ENCODE peak calls at places on chromosomes 1 and 21, in four cellular contexts. F is iris pigment epithelial cell; Q is choroid plexus epithelial cell; M is NK-92 treated with Interleukin-12 subunit alpha and Interleukin-12 subunit beta, amount 100 ng/mL, for 24 hours. D is an unnamed sample.

GRCh38 chr1:155220566-155220965 is 12.1 kb downstream of the MTX1 start:
- DNase-seq in Q (no peak), M (no peak), F (no peak), D (no peak)

GRCh38 chr1:78387872-78388271 is 102.9 kb upstream of the PTGFR start:
- DNase-seq in Q (peak; percentile 32), M (no peak), F (no peak), D (no peak)

GRCh38 chr1:199298825-199299224 is 660.0 kb downstream of the PTPRC start:
- DNase-seq in M (no peak), Q (no peak), F (no peak), D (peak; percentile 56)

GRCh38 chr1:246492611-246493245 is 14.4 kb downstream of the SMYD3 start:
- DNase-seq in Q (peak; percentile 90), F (peak; percentile 82), M (no peak), D (peak; percentile 74)

GRCh38 chr1:181159451-181160151 is 71.1 kb downstream of the IER5 start:
- DNase-seq in M (no peak), Q (peak; percentile 26), F (peak; percentile 50), D (no peak)

GRCh38 chr1:184270556-184270955 is 116.3 kb upstream of the C1orf21 start:
- DNase-seq in F (peak; percentile 51), Q (peak; percentile 26), M (no peak), D (no peak)

GRCh38 chr1:155760751-155761475 is 72.0 kb downstream of the DAP3 start:
- DNase-seq in F (no peak), Q (no peak), M (no peak), D (no peak)

GRCh38 chr1:175742790-175743459 is 470 bp downstream of the TNR start:
- DNase-seq in F (peak; percentile 37), M (no peak), Q (peak; percentile 42), D (peak; percentile 23)

GRCh38 chr1:228095938-228096337 is 7.2 kb downstream of the C1orf35 start:
- DNase-seq in M (no peak), F (no peak), Q (no peak), D (no peak)

GRCh38 chr1:178609015-178609414 is 96.1 kb downstream of the TEX35 start:
- DNase-seq in F (peak; percentile 78), Q (peak; percentile 70), M (no peak), D (peak; percentile 85)

GRCh38 chr1:184684285-184685077 is 70.2 kb downstream of the EDEM3 start:
- DNase-seq in F (no peak), Q (no peak), M (no peak), D (peak; percentile 34)

GRCh38 chr1:116934586-116935207 is 25.0 kb downstream of the PTGFRN start:
- DNase-seq in Q (no peak), M (no peak), F (no peak), D (peak; percentile 34)

GRCh38 chr1:19367584-19368041 is 55.5 kb downstream of the SLC66A1 start:
- DNase-seq in F (no peak), Q (no peak), M (no peak), D (no peak)

GRCh38 chr1:183604048-183604808 is 14.0 kb upstream of the NCF2 start:
- DNase-seq in F (peak; percentile 94), M (no peak), Q (peak; percentile 91), D (peak; percentile 94)

GRCh38 chr1:10196991-10197390 is 13.4 kb upstream of the KIF1B start:
- DNase-seq in M (no peak), F (peak; percentile 62), Q (no peak), D (peak; percentile 64)

GRCh38 chr1:11473635-11474034 is 5.3 kb upstream of the DISP3 start:
- DNase-seq in F (no peak), M (no peak), Q (peak; percentile 12), D (peak; percentile 8)

GRCh38 chr1:26696191-26696644 is 403 bp downstream of the ARID1A start:
- DNase-seq in M (no peak), F (no peak), Q (no peak), D (no peak)

GRCh38 chr21:25862596-25862995 is 127.8 kb downstream of the GABPA start:
- DNase-seq in Q (peak; percentile 71), M (no peak), F (peak; percentile 57), D (peak; percentile 47)

GRCh38 chr1:225653463-225654276 is 747 bp upstream of the ENAH start:
- DNase-seq in Q (peak; percentile 78), M (no peak), F (peak; percentile 84), D (peak; percentile 72)

GRCh38 chr1:211009944-211010343 is 124.0 kb downstream of the KCNH1 start:
- DNase-seq in F (no peak), Q (no peak), M (no peak), D (no peak)

GRCh38 chr1:26993237-26994019 is at the start of gene TRNP1:
- DNase-seq in M (no peak), F (peak; percentile 78), Q (peak; percentile 82), D (peak; percentile 81)

GRCh38 chr1:29584816-29585600 is 348.7 kb downstream of the PTPRU start:
- DNase-seq in F (peak; percentile 19), M (no peak), Q (no peak), D (peak; percentile 27)

GRCh38 chr21:34737115-34737514 is 68.3 kb downstream of the CLIC6 start:
- DNase-seq in M (no peak), Q (no peak), F (no peak), D (no peak)